ENCODE peak calls at places on chromosomes 1 and 21, in four cellular contexts. N is IMR-90, E is stomach, B is Peyer's patch. D is an unnamed sample.

GRCh38 chr1:6599141-6599975 is 3.3 kb downstream of the KLHL21 start:
- DNase-seq in N (no peak), E (no peak), B (peak), D (no peak)

GRCh38 chr1:54650417-54650816 is 8.8 kb downstream of the MROH7 start:
- DNase-seq in N (no peak), E (no peak), B (no peak), D (no peak)

GRCh38 chr1:208083016-208083714 is 161.0 kb downstream of the PLXNA2 start:
- DNase-seq in N (no peak), E (no peak), B (no peak), D (no peak)

GRCh38 chr1:154206212-154206611 is at the start of gene CFAP141:
- DNase-seq in N (peak), E (no peak), B (no peak), D (no peak)

GRCh38 chr21:43864806-43865470 is at the start of gene AGPAT3:
- DNase-seq in N (no peak), E (no peak), B (no peak), D (no peak)

GRCh38 chr1:1370771-1371300 is 4.2 kb downstream of the AURKAIP1 start:
- DNase-seq in N (no peak), E (no peak), B (no peak), D (no peak)

GRCh38 chr1:163082971-163083370 is 13.8 kb downstream of the RGS4 start:
- DNase-seq in N (no peak), E (no peak), B (no peak), D (no peak)

GRCh38 chr1:31923905-31924304 is 14.3 kb downstream of the PTP4A2 start:
- DNase-seq in N (no peak), E (no peak), B (no peak), D (no peak)

GRCh38 chr1:66168919-66169725 is 364.8 kb upstream of the SGIP1 start:
- DNase-seq in N (peak), E (no peak), B (no peak), D (no peak)

GRCh38 chr1:3779912-3780416 is 7.4 kb downstream of the SMIM1 start:
- DNase-seq in N (no peak), E (no peak), B (no peak), D (no peak)

GRCh38 chr1:3676581-3677410 is 24.5 kb downstream of the TP73 start:
- DNase-seq in N (no peak), E (no peak), B (peak), D (no peak)

GRCh38 chr1:152873495-152873894 is 4.6 kb upstream of the SMCP start:
- DNase-seq in N (peak), E (no peak), B (no peak), D (no peak)

GRCh38 chr1:53220962-53221286 is 490 bp upstream of the CZIB start:
- DNase-seq in N (no peak), E (no peak), B (no peak), D (no peak)

GRCh38 chr1:84711091-84711490 is 20.8 kb upstream of the SSX2IP start:
- DNase-seq in N (no peak), E (no peak), B (no peak), D (no peak)

GRCh38 chr1:43659785-43660184 is 9.8 kb downstream of the KDM4A start:
- DNase-seq in N (no peak), E (no peak), B (no peak), D (no peak)

GRCh38 chr21:34190576-34191301 is 117.4 kb downstream of the MRPS6 start:
- DNase-seq in N (no peak), E (no peak), B (no peak), D (no peak)

GRCh38 chr1:62295921-62296451 is 23.2 kb downstream of the KANK4 start:
- DNase-seq in N (peak), E (no peak), B (no peak), D (no peak)

GRCh38 chr1:147565189-147565980 is 24.1 kb downstream of the BCL9 start:
- DNase-seq in N (no peak), E (no peak), B (no peak), D (no peak)

GRCh38 chr1:47709302-47710074 is 271.6 kb downstream of the FOXD2 start:
- DNase-seq in N (no peak), E (no peak), B (no peak), D (no peak)

GRCh38 chr1:210125143-210125542 is 107.5 kb upstream of the SERTAD4 start:
- DNase-seq in N (no peak), E (no peak), B (no peak), D (no peak)

GRCh38 chr1:118785246-118785645 is 202.9 kb downstream of the TBX15 start:
- DNase-seq in N (no peak), E (no peak), B (no peak), D (no peak)

GRCh38 chr1:230899845-230900251 is 31.5 kb upstream of the C1orf198 start:
- DNase-seq in N (peak), E (no peak), B (no peak), D (no peak)

GRCh38 chr1:25716320-25716719 is 83.7 kb upstream of the SELENON start:
- DNase-seq in N (no peak), E (no peak), B (no peak), D (no peak)

GRCh38 chr1:173503391-173503790 is 26.3 kb downstream of the PRDX6 start:
- DNase-seq in N (peak), E (no peak), B (no peak), D (no peak)

GRCh38 chr1:150161747-150162581 is 12.2 kb downstream of the PLEKHO1 start:
- DNase-seq in N (peak), E (no peak), B (no peak), D (no peak)

GRCh38 chr1:180268556-180269044 is 38.5 kb downstream of the LHX4 start:
- DNase-seq in N (no peak), E (no peak), B (no peak), D (no peak)

GRCh38 chr1:109239580-109240068 is 9.7 kb upstream of the CELSR2 start:
- DNase-seq in N (peak), E (no peak), B (no peak), D (no peak)

GRCh38 chr1:112515311-112516009 is 6.7 kb downstream of the WNT2B start:
- DNase-seq in N (peak), E (no peak), B (no peak), D (no peak)

GRCh38 chr1:223765719-223766340 is 53.5 kb downstream of the CAPN2 start:
- DNase-seq in N (no peak), E (no peak), B (no peak), D (no peak)

GRCh38 chr21:16522512-16522911 is 792.7 kb downstream of the USP25 start:
- DNase-seq in N (peak), E (no peak), B (no peak), D (no peak)

GRCh38 chr1:116762781-116763115 is 8.5 kb downstream of the CD2 start:
- DNase-seq in N (no peak), E (no peak), B (no peak), D (no peak)

GRCh38 chr1:203036135-203036534 is 9.8 kb downstream of the PPFIA4 start:
- DNase-seq in N (peak), E (no peak), B (no peak), D (no peak)

GRCh38 chr1:203036537-203036936 is 10.2 kb downstream of the PPFIA4 start:
- DNase-seq in N (no peak), E (no peak), B (no peak), D (no peak)

GRCh38 chr1:203038891-203039608 is 12.8 kb downstream of the PPFIA4 start:
- DNase-seq in N (peak), E (peak), B (peak), D (no peak)

GRCh38 chr1:203038217-203038741 is 12.0 kb downstream of the PPFIA4 start:
- DNase-seq in N (peak), E (no peak), B (no peak), D (no peak)

GRCh38 chr1:203037509-203038190 is 11.4 kb downstream of the PPFIA4 start:
- DNase-seq in N (no peak), E (no peak), B (no peak), D (no peak)
- H3K27ac ChIP-seq in N (no peak), E (no peak), B (no peak), D (no peak)

DNA sequence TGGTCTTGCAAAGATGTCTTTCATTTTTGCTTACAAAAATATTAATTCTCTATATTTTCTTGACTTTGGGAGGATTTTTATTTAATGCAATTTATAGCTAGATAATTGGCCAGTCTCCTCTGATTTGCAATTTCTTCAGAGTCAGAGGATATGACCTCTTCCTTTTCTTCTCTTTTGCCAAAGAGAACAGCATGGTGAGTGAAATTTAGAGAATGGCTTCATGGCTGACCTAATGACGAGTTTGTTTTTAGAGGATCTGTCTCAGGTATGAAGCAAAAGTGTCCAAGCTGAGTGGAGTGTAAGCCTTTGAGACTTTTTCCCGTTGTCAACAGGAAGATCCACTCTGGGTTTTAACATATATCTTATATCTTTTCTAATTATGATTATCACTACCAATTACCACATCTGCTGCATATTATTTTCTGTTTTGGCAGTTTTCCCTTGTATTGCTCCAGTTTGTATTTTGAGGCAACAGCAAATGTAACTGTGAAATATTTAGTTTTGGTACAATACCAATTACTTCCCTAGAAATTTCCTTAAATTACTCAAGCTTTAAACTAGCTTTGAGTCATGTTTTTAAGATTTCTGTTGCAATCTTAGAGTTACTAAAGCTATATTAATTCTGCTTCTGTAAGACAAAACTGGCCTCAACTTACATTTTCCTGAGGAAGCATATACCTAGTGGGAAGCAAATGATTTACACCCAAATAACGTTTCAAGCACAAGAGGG is 332.8 kb upstream of the ZRANB2 start:
- DNase-seq in N (no peak), E (no peak), B (no peak), D (no peak)
- H3K4me3 ChIP-seq in N (no peak), E (no peak), B (no peak), D (no peak)

GRCh38 chr1:7648761-7649384 is 122.2 kb upstream of the VAMP3 start:
- DNase-seq in N (peak), E (peak), B (no peak), D (no peak)
- TF ChIP-seq POLR2A in N (no peak), E (no peak), B (no peak), D (no peak)

GRCh38 chr1:195664628-195665027 is 943.6 kb downstream of the KCNT2 start:
- DNase-seq in N (peak), E (no peak), B (no peak), D (no peak)

DNA sequence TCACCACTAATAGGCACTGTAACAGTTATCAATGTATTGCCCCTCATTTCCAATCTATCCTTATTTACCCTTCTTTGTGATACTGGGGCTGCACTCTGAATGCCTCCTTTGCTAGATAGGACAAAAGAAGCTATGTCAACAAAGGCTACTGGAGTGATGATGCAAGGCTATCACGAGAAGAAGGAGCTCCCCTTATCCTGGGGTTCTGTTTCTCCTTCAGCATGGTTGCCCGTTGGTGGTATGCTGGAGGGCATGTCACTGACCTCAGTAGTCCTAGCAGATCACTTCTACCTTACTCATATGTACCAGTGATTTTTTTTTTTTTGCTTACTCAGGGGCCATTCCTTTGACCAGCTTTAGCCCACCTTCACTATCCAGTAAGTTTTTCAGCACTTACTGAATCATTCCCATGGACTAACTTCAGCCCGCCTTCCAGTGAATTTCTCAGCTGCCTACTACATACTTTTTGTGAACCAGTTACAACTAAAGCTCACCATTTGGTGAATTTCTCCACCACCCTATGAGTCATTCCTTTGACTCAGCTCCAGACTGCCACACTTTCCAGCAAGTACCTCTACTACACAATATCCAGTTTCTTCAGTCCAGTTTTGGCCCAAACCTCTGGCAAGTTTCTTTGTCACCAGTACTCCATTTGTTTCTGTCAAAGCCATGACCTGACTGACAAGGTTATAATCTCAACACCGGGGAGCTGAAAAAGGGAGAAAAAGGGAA is 944.5 kb downstream of the KCNT2 start:
- DNase-seq in N (peak), E (no peak), B (no peak), D (no peak)
- H3K27ac ChIP-seq in N (peak), E (no peak), B (no peak), D (no peak)

GRCh38 chr1:21022279-21023040 is 154.2 kb downstream of the EIF4G3 start:
- DNase-seq in N (peak), E (peak), B (peak), D (no peak)
- H3K4me3 ChIP-seq in N (no peak), E (peak), B (peak), D (peak)